ENCODE peak calls at places on chromosomes 1 and 21, in five cellular contexts. V is activated naive CD4-positive, alpha-beta T cell; W is NCI-H748 treated with DMSO at 0.1 percent for 48 hours; C is glomerular endothelial cell; S is ovary. R is an unnamed sample.
A peak's percentile ranks its signal among the peaks of the same experiment; 100 is the strongest.

GRCh38 chr1:232306269-232306911 is 323.5 kb downstream of the SIPA1L2 start:
- DNase-seq in V (no peak), S (peak; percentile 50), C (peak; percentile 22), W (no peak), R (no peak)

GRCh38 chr21:44002511-44002910 is 9.6 kb upstream of the TRAPPC10 start:
- DNase-seq in S (no peak), V (no peak), W (no peak), C (no peak), R (no peak)

GRCh38 chr21:41219498-41220207 is 51.7 kb downstream of the BACE2 start:
- DNase-seq in S (no peak), W (no peak), C (no peak), V (no peak), R (no peak)

GRCh38 chr1:38833146-38833545 is 26.4 kb downstream of the RRAGC start:
- DNase-seq in S (no peak), W (no peak), V (no peak), C (no peak), R (no peak)

GRCh38 chr1:15851251-15852035 is 3.9 kb downstream of the SPEN start:
- DNase-seq in S (no peak), C (no peak), W (no peak), V (no peak), R (no peak)

GRCh38 chr1:178093958-178094751 is at the start of gene RASAL2:
- DNase-seq in S (peak; percentile 71), W (peak; percentile 53), V (no peak), C (no peak), R (no peak)

GRCh38 chr1:40709100-40709801 is 17.7 kb downstream of the NFYC start:
- DNase-seq in C (peak; percentile 95), W (peak; percentile 100), S (peak; percentile 77), V (peak; percentile 46), R (peak; percentile 91)

GRCh38 chr1:240304466-240304865 is 212.8 kb downstream of the FMN2 start:
- DNase-seq in V (no peak), W (no peak), S (no peak), C (no peak), R (no peak)

GRCh38 chr1:3625151-3625907 is 514 bp downstream of the TPRG1L start:
- DNase-seq in V (no peak), C (no peak), S (no peak), W (no peak), R (no peak)

GRCh38 chr1:183546427-183546826 is 43.8 kb downstream of the NCF2 start:
- DNase-seq in S (no peak), W (no peak), C (no peak), V (no peak), R (no peak)

GRCh38 chr1:57572016-57572415 is 148.2 kb upstream of the DAB1 start:
- DNase-seq in C (no peak), S (no peak), W (no peak), V (no peak), R (no peak)

GRCh38 chr1:56548566-56548965 is 30.8 kb downstream of the PLPP3 start:
- DNase-seq in V (no peak), W (no peak), S (no peak), C (no peak), R (no peak)

GRCh38 chr1:41679531-41679930 is 195.0 kb upstream of the EDN2 start:
- DNase-seq in W (no peak), V (no peak), C (no peak), S (no peak), R (no peak)

GRCh38 chr1:98870959-98871903 is 133.4 kb downstream of the PLPPR5 start:
- DNase-seq in V (peak; percentile 7), C (no peak), S (no peak), W (no peak), R (no peak)

GRCh38 chr1:197127513-197127912 is 19.0 kb downstream of the ASPM start:
- DNase-seq in W (no peak), S (no peak), C (no peak), V (no peak), R (no peak)